ENCODE peak calls at places on chromosomes 3 and 15, in seven cellular contexts. G, Z, K, Y, F, W and R are unnamed samples.

GRCh38 chr3:168544097-168544957 is 448.6 kb upstream of the GOLIM4 start:
- DNase-seq in G (no peak), Z (no peak), K (no peak), Y (no peak), F (peak; percentile 6), W (no peak), R (no peak)

GRCh38 chr3:11568503-11569155 is 75.1 kb downstream of the VGLL4 start:
- DNase-seq in G (no peak), Z (peak; percentile 37), K (peak; percentile 64), Y (no peak), F (peak; percentile 97), W (no peak), R (peak; percentile 39)

GRCh38 chr3:8145661-8146060 is 356.0 kb upstream of the LMCD1 start:
- DNase-seq in G (no peak), Z (no peak), K (no peak), Y (no peak), F (no peak), W (no peak), R (no peak)

GRCh38 chr3:192861972-192862371 is 55.7 kb downstream of the MB21D2 start:
- DNase-seq in G (no peak), Z (no peak), K (no peak), Y (no peak), F (no peak), W (no peak), R (no peak)

GRCh38 chr15:85642693-85643058 is 152.0 kb downstream of the KLHL25 start:
- DNase-seq in G (no peak), Z (no peak), K (no peak), Y (no peak), F (no peak), W (no peak), R (no peak)

GRCh38 chr3:73319179-73319769 is 257.8 kb downstream of the EBLN2 start:
- DNase-seq in G (no peak), Z (no peak), K (no peak), Y (no peak), F (no peak), W (no peak), R (no peak)

GRCh38 chr15:81530271-81530670 is 156.3 kb upstream of the TMC3 start:
- DNase-seq in G (no peak), Z (no peak), K (no peak), Y (no peak), F (no peak), W (no peak), R (no peak)

GRCh38 chr3:63960048-63960711 is 48.0 kb upstream of the SCAANT1 start:
- DNase-seq in G (no peak), Z (peak; percentile 15), K (peak; percentile 69), Y (no peak), F (peak; percentile 69), W (no peak), R (peak; percentile 65)

GRCh38 chr3:33722626-33723370 is 4.7 kb upstream of the CLASP2 start:
- DNase-seq in G (no peak), Z (no peak), K (no peak), Y (no peak), F (peak; percentile 35), W (no peak), R (no peak)

GRCh38 chr3:27629381-27629780 is 92.7 kb downstream of the EOMES start:
- DNase-seq in G (no peak), Z (no peak), K (no peak), Y (no peak), F (no peak), W (no peak), R (no peak)

GRCh38 chr3:180802837-180803236 is 109.6 kb upstream of the FXR1 start:
- DNase-seq in G (no peak), Z (no peak), K (peak; percentile 74), Y (no peak), F (peak; percentile 44), W (no peak), R (peak; percentile 41)

GRCh38 chr3:51773529-51773928 is 5.5 kb downstream of the IQCF6 start:
- DNase-seq in G (no peak), Z (no peak), K (no peak), Y (no peak), F (no peak), W (no peak), R (no peak)

GRCh38 chr3:25291524-25291923 is 136.5 kb upstream of the RARB start:
- DNase-seq in G (no peak), Z (no peak), K (peak; percentile 9), Y (no peak), F (no peak), W (no peak), R (no peak)

GRCh38 chr3:95037097-95037496 is 974.2 kb downstream of the NSUN3 start:
- DNase-seq in G (no peak), Z (no peak), K (no peak), Y (no peak), F (no peak), W (no peak), R (no peak)